ENCODE peak calls at places on chromosome 5, in four cellular contexts. H is progenitor cell of endocrine pancreas, M is gastrocnemius medialis, J is AG10803. Y is an unnamed sample.
A peak's percentile ranks its signal among the peaks of the same experiment; 100 is the strongest.

GRCh38 chr5:141757402-141757801 is 75.4 kb upstream of the ARAP3 start:
- DNase-seq in M (no peak), H (no peak), J (peak; percentile 40), Y (no peak)

GRCh38 chr5:170357853-170358497 is 31.2 kb downstream of the KCNMB1 start:
- DNase-seq in H (no peak), J (no peak), M (peak; percentile 46), Y (peak; percentile 92)

GRCh38 chr5:71684309-71684708 is 34.8 kb upstream of the CARTPT start:
- DNase-seq in M (no peak), H (no peak), J (no peak), Y (no peak)

GRCh38 chr5:10481241-10481932 is 39.7 kb downstream of the ROPN1L start:
- DNase-seq in H (no peak), J (no peak), M (no peak), Y (no peak)

GRCh38 chr5:92907914-92908606 is 673.0 kb downstream of the NR2F1-AS1 start:
- DNase-seq in M (no peak), J (peak; percentile 46), H (no peak), Y (no peak)

GRCh38 chr5:41402845-41403244 is 107.6 kb downstream of the PLCXD3 start:
- DNase-seq in J (no peak), M (no peak), H (no peak), Y (no peak)

GRCh38 chr5:78699565-78700143 is 51.1 kb upstream of the LHFPL2 start:
- DNase-seq in M (no peak), J (peak; percentile 80), H (no peak), Y (peak; percentile 81)

GRCh38 chr5:154189256-154189818 is 1.2 kb upstream of the GALNT10 start:
- DNase-seq in J (no peak), H (no peak), M (no peak), Y (no peak)

GRCh38 chr5:17024686-17025180 is 88.6 kb upstream of the MYO10 start:
- DNase-seq in J (peak; percentile 45), H (no peak), M (no peak), Y (no peak)

GRCh38 chr5:175851727-175852126 is 19.7 kb upstream of the CPLX2 start:
- DNase-seq in M (no peak), H (no peak), J (no peak), Y (no peak)

GRCh38 chr5:69315972-69316371 is 16.6 kb downstream of the CCDC125 start:
- DNase-seq in J (no peak), M (no peak), H (no peak), Y (no peak)
- TF ChIP-seq CTCF in J (no peak), M (no peak), H (no peak), Y (no peak)

GRCh38 chr5:168995024-168995423 is 305.9 kb downstream of the SLIT3 start:
- DNase-seq in J (no peak), M (no peak), H (no peak), Y (no peak)

GRCh38 chr5:168991991-168992390 is 308.9 kb downstream of the SLIT3 start:
- DNase-seq in H (no peak), J (peak; percentile 33), M (no peak), Y (no peak)

GRCh38 chr5:168991311-168991710 is 309.6 kb downstream of the SLIT3 start:
- DNase-seq in H (no peak), M (no peak), J (no peak), Y (no peak)

GRCh38 chr5:168989731-168990505 is 311.0 kb downstream of the SLIT3 start:
- DNase-seq in M (no peak), J (no peak), H (no peak), Y (no peak)

GRCh38 chr5:168992687-168993086 is 308.3 kb downstream of the SLIT3 start:
- DNase-seq in H (peak; percentile 19), J (no peak), M (no peak), Y (no peak)
- TF ChIP-seq CTCF in H (peak; percentile 59), J (peak; percentile 26), M (no peak), Y (no peak)

GRCh38 chr5:172187118-172188032 is 649 bp downstream of the STK10 start:
- DNase-seq in J (peak; percentile 64), H (no peak), M (no peak), Y (peak; percentile 93)
- TF ChIP-seq CTCF in J (peak; percentile 15), H (no peak), M (peak; percentile 12), Y (no peak)

DNA sequence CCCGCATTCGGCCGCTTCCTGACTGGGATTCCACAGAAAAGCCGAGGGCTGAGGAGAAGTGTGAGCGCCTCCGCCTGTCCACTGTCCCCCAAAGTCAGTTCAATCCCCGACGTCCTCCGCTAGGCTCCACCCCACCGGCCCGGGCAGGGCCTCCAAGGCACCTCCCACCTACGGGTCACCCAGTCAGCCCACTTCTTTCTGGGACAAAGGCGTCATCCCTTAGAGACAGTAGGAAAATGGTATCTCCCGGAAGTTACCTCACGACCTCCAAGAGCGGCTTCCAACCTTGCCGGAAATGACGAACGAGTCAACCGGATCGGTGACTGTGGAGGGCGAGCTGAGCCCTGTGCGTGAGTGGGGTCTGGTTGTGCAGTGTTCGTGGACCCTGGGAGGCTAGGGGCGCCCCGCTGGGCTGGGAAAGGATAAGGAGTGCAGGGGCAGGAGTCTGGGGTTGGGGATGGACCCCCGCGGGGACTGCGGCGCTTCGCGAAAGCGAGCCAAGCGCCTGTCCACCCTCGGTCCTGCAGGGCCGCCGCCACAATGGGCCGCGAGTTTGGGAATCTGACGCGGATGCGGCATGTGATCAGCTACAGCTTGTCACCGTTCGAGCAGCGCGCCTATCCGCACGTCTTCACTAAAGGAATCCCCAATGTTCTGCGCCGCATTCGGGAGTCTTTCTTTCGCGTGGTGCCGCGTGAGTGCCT is at the start of the genes GDF9 and UQCRQ:
- DNase-seq in J (peak; percentile 100), H (peak; percentile 87), M (peak; percentile 95), Y (peak; percentile 96)
- TF ChIP-seq CTCF in J (peak; percentile 44), H (peak; percentile 12), M (no peak), Y (no peak)

DNA sequence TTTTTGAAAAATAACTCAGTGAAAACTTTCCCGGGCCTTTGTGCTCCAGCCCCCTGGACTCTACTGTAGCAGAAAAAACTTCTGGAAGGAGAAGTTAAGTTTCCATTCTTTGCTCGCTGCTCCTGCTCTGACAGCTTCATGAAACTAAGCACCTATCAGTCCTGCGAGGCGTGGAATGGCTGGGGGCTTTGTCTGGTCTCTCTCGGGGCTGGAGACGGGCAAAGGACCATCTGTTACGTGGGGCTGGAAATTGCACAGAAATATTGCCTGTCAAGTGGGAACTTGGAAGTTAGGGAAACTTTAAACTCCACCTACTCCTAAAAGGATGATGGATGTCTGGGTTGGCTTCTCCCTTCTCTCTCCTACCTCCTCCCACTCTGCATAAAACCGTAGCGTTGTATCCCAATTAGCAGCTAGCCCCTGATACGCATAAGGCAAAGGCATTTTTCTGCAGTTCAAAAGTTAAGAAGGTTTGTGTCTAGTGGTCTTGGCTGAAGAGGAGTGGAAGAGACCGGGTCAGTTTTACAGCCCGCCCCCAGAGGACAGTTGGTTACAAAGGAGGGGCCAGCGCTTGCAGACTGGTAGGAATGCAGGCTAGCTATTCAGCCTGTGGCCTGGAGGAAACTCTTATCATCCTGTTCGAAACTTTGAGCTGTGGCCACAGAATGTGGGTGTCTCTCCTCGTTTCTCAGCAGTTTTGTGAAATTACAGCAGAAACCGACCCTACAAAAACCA is 1.2 kb downstream of the FBXL7 start:
- DNase-seq in M (peak; percentile 12), H (peak; percentile 26), J (peak; percentile 85), Y (no peak)
- TF ChIP-seq CTCF in M (peak; percentile 19), H (peak; percentile 38), J (peak; percentile 51), Y (no peak)

DNA sequence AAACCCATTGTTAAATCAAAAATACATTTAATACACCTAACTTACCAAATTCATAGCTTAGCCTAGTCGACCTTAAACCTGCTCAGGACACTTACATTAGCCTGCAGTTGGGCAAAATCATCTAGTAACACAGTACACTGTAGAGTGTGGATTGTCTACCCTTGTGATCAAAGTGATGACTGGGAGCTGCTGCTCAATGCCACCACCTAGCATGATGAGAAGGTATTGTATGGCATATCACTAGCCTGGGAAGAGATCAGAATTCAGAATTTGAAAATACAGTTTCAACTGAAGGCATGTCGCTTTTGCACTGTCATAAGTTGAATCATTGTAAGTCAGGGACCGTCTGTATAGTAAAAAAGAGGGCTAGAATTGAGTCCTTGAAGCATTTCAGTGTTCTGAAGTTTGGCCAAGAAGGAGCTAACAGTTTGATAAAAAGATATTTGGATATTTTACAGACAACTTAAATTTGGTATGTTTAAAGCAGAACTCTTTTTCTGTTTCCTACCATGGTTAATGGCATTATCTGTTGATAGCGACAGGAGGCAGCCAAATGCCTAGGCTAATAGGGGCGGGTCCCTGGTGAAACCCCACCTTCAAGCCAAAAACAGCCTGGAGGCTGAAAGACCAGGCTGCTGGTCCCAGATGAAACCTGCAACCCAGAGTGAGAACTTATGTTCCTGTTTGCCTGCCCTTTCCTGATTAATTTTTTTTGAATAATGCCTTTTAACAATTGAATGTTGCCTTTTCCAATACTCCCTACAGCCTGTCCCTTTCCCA is 23.0 kb downstream of the SMIM15 start:
- DNase-seq in J (no peak), H (no peak), M (no peak), Y (no peak)
- TF ChIP-seq CTCF in J (peak; percentile 32), H (no peak), M (no peak), Y (no peak)

GRCh38 chr5:160199410-160199911 is 29.8 kb upstream of the FABP6 start:
- DNase-seq in H (peak; percentile 85), M (peak; percentile 21), J (peak; percentile 28), Y (peak; percentile 93)
- TF ChIP-seq CTCF in H (peak; percentile 98), M (peak; percentile 72), J (peak; percentile 43), Y (no peak)

GRCh38 chr5:140178082-140178410 is 3.1 kb downstream of the CYSTM1 start:
- DNase-seq in J (no peak), H (no peak), M (no peak), Y (no peak)

GRCh38 chr5:140176028-140176382 is 1.0 kb downstream of the CYSTM1 start:
- DNase-seq in J (no peak), H (no peak), M (no peak), Y (no peak)

GRCh38 chr5:140174014-140174413 is 974 bp upstream of the CYSTM1 start:
- DNase-seq in M (no peak), J (no peak), H (no peak), Y (no peak)

GRCh38 chr5:140174472-140175366 is at the start of gene CYSTM1:
- DNase-seq in H (peak; percentile 98), M (peak; percentile 94), J (peak; percentile 89), Y (peak; percentile 94)

GRCh38 chr5:140175367-140176027 is 509 bp downstream of the CYSTM1 start:
- DNase-seq in H (peak; percentile 69), J (peak; percentile 75), M (peak; percentile 55), Y (peak; percentile 64)
- TF ChIP-seq CTCF in H (peak; percentile 36), J (peak; percentile 35), M (peak; percentile 50), Y (no peak)

GRCh38 chr5:40082313-40082712 is 597.4 kb upstream of the PTGER4 start:
- DNase-seq in M (no peak), J (no peak), H (no peak), Y (no peak)

GRCh38 chr5:40089269-40089668 is 590.4 kb upstream of the PTGER4 start:
- DNase-seq in M (no peak), J (no peak), H (no peak), Y (no peak)

GRCh38 chr5:40080191-40080590 is 599.5 kb upstream of the PTGER4 start:
- DNase-seq in J (no peak), H (no peak), M (no peak), Y (no peak)

GRCh38 chr5:40078907-40079575 is 600.7 kb upstream of the PTGER4 start:
- DNase-seq in M (no peak), J (no peak), H (no peak), Y (no peak)

GRCh38 chr5:40084614-40085013 is 595.1 kb upstream of the PTGER4 start:
- DNase-seq in J (no peak), M (no peak), H (no peak), Y (no peak)
- TF ChIP-seq CTCF in J (no peak), M (no peak), H (no peak), Y (no peak)

Y was measured in lower leg skin.